ENCODE peak calls at places on chromosomes 6 and 20, in ten cellular contexts. N is D721Med; W is activated gamma-delta T cell treated with Interleukin-2 at 50 U/mL for 16 hours; H is colonic mucosa; K is stimulated activated CD8-positive, alpha-beta memory T cell treated with anti-CD3 and anti-CD28 coated beads, Interleukin-7, amount 100 ng/mL, for 1 hour; D is OCI-M1; T is central memory CD4-positive, alpha-beta T cell; V is stimulated activated CD4-positive, alpha-beta T cell treated with anti-CD3 and anti-CD28 coated beads, Interleukin-1b, Interleukin-23, amount 100 ng/mL, for 24 hours; A is effector memory CD4-positive, alpha-beta T cell; J is brain pericyte. G is an unnamed sample.

GRCh38 chr6:126170875-126171489 is 168.9 kb upstream of the CENPW start:
- DNase-seq in N (no peak), W (no peak), H (peak), K (no peak), D (peak), T (no peak), V (no peak), A (no peak), J (no peak), G (peak)

GRCh38 chr6:122308074-122308473 is 91.4 kb upstream of the HSF2 start:
- DNase-seq in N (no peak), W (no peak), H (no peak), K (no peak), D (no peak), T (no peak), V (no peak), A (no peak), J (no peak), G (no peak)

GRCh38 chr6:139919107-139920026 is 544.9 kb upstream of the CITED2 start:
- DNase-seq in N (no peak), W (no peak), H (no peak), K (no peak), D (peak), T (no peak), V (no peak), A (no peak), J (no peak), G (no peak)

GRCh38 chr6:20211037-20211940 is 980 bp downstream of the MBOAT1 start:
- DNase-seq in N (no peak), W (no peak), H (peak), K (no peak), D (peak), T (peak), V (no peak), A (no peak), J (no peak), G (no peak)

GRCh38 chr20:22583773-22584629 is at the start of gene FOXA2:
- DNase-seq in N (no peak), W (no peak), H (peak), K (no peak), D (no peak), T (no peak), V (no peak), A (no peak), J (no peak), G (no peak)

GRCh38 chr6:15324427-15324985 is 78.6 kb downstream of the JARID2 start:
- DNase-seq in N (no peak), W (no peak), H (no peak), K (no peak), D (no peak), T (no peak), V (no peak), A (no peak), J (no peak), G (no peak)

GRCh38 chr6:144999127-144999526 is 714.0 kb downstream of the UTRN start:
- DNase-seq in N (no peak), W (no peak), H (no peak), K (no peak), D (no peak), T (no peak), V (no peak), A (no peak), J (no peak), G (peak)

GRCh38 chr6:27505209-27506027 is 32.5 kb upstream of the ZNF184 start:
- DNase-seq in N (no peak), W (peak), H (peak), K (no peak), D (peak), T (peak), V (no peak), A (peak), J (no peak), G (no peak)

GRCh38 chr20:4726710-4727391 is 5.1 kb downstream of the PRND start:
- DNase-seq in N (no peak), W (no peak), H (no peak), K (no peak), D (peak), T (peak), V (no peak), A (peak), J (no peak), G (peak)

GRCh38 chr6:46925563-46926253 is 4.0 kb upstream of the ADGRF5 start:
- DNase-seq in N (no peak), W (no peak), H (no peak), K (no peak), D (no peak), T (no peak), V (no peak), A (no peak), J (no peak), G (peak)

GRCh38 chr6:106757267-106757666 is 127.9 kb downstream of the QRSL1 start:
- DNase-seq in N (no peak), W (no peak), H (no peak), K (no peak), D (peak), T (no peak), V (no peak), A (no peak), J (no peak), G (no peak)

GRCh38 chr20:51129201-51129671 is 106.3 kb upstream of the KCNG1 start:
- DNase-seq in N (no peak), W (no peak), H (peak), K (no peak), D (no peak), T (no peak), V (no peak), A (no peak), J (no peak), G (no peak)

GRCh38 chr6:56540950-56541600 is 101.6 kb downstream of the DST start:
- DNase-seq in N (no peak), W (no peak), H (no peak), K (no peak), D (peak), T (no peak), V (no peak), A (no peak), J (no peak), G (peak)

GRCh38 chr6:13432526-13433218 is 54.7 kb downstream of the GFOD1 start:
- DNase-seq in N (no peak), W (no peak), H (no peak), K (no peak), D (no peak), T (no peak), V (no peak), A (no peak), J (no peak), G (no peak)

GRCh38 chr20:41552295-41553068 is 65.7 kb downstream of the CHD6 start:
- DNase-seq in N (no peak), W (no peak), H (no peak), K (no peak), D (no peak), T (no peak), V (no peak), A (no peak), J (no peak), G (no peak)

GRCh38 chr6:39523987-39524386 is 201.2 kb downstream of the KIF6 start:
- DNase-seq in N (no peak), W (no peak), H (no peak), K (no peak), D (no peak), T (no peak), V (no peak), A (no peak), J (no peak), G (no peak)